ENCODE peak calls at places on chromosome 21, in six cellular contexts. X is stimulated activated CD8-positive, alpha-beta memory T cell treated with anti-CD3 and anti-CD28 coated beads, Interleukin-4, amount 100 ng/mL, for 24 hours; N is activated CD4-positive, alpha-beta T cell treated with anti-CD3 and anti-CD28 coated beads for 48 hours; S is H4; F is RWPE1; C is HepG2. G is an unnamed sample.
A peak's percentile ranks its signal among the peaks of the same experiment; 100 is the strongest.

GRCh38 chr21:25688284-25689035 is 46.2 kb downstream of the ATP5PF start:
- DNase-seq in X (no peak), N (no peak), S (no peak), F (no peak), C (no peak), G (no peak)

GRCh38 chr21:28601708-28602107 is 391.0 kb downstream of the LTN1 start:
- DNase-seq in X (no peak), N (no peak), S (no peak), F (no peak), C (no peak), G (no peak)

GRCh38 chr21:42678618-42679295 is 25.3 kb downstream of the PDE9A start:
- DNase-seq in X (no peak), N (no peak), S (no peak), F (no peak), C (no peak), G (no peak)

GRCh38 chr21:43353282-43354010 is 73.5 kb downstream of the SIK1 start:
- DNase-seq in X (no peak), N (no peak), S (no peak), F (no peak), C (no peak), G (no peak)

GRCh38 chr21:17495680-17496079 is 17.2 kb upstream of the CXADR start:
- DNase-seq in X (no peak), N (no peak), S (no peak), F (no peak), C (peak; percentile 71), G (no peak)

GRCh38 chr21:46455575-46456385 is 2.9 kb upstream of the DIP2A start:
- DNase-seq in X (no peak), N (no peak), S (peak; percentile 38), F (peak; percentile 33), C (no peak), G (no peak)

GRCh38 chr21:32812035-32812434 is 40.5 kb upstream of the PAXBP1 start:
- DNase-seq in X (no peak), N (no peak), S (no peak), F (no peak), C (no peak), G (no peak)

GRCh38 chr21:37560385-37560784 is 193.8 kb downstream of the DYRK1A start:
- DNase-seq in X (no peak), N (no peak), S (no peak), F (no peak), C (no peak), G (no peak)

GRCh38 chr21:35350965-35351364 is 301.9 kb upstream of the RUNX1 start:
- DNase-seq in X (no peak), N (no peak), S (no peak), F (no peak), C (no peak), G (no peak)

GRCh38 chr21:38266732-38267131 is 9.9 kb downstream of the KCNJ15 start:
- DNase-seq in X (no peak), N (no peak), S (no peak), F (peak; percentile 35), C (no peak), G (no peak)

GRCh38 chr21:33350676-33351075 is 25.9 kb downstream of the IFNAR1 start:
- DNase-seq in X (no peak), N (no peak), S (no peak), F (no peak), C (no peak), G (no peak)

GRCh38 chr21:46255166-46255565 is 26.6 kb upstream of the LSS start:
- DNase-seq in X (no peak), N (no peak), S (no peak), F (no peak), C (no peak), G (no peak)

GRCh38 chr21:41744028-41744940 is 22.6 kb downstream of the RIPK4 start:
- DNase-seq in X (no peak), N (no peak), S (no peak), F (no peak), C (no peak), G (no peak)

GRCh38 chr21:42751866-42752265 is 98.4 kb downstream of the PDE9A start:
- DNase-seq in X (no peak), N (no peak), S (no peak), F (no peak), C (no peak), G (no peak)

GRCh38 chr21:31173881-31174555 is 135.7 kb upstream of the KRTAP19-8 start:
- DNase-seq in X (no peak), N (peak; percentile 75), S (no peak), F (no peak), C (no peak), G (no peak)

GRCh38 chr21:42437786-42438185 is 34.1 kb downstream of the UBASH3A start:
- DNase-seq in X (no peak), N (no peak), S (no peak), F (no peak), C (no peak), G (no peak)

GRCh38 chr21:44991538-44992483 is 52.0 kb downstream of the SLX9 start:
- DNase-seq in X (no peak), N (no peak), S (no peak), F (no peak), C (no peak), G (no peak)

GRCh38 chr21:44427241-44428120 is 27.8 kb upstream of the LRRC3 start:
- DNase-seq in X (no peak), N (no peak), S (no peak), F (no peak), C (no peak), G (no peak)

GRCh38 chr21:44449473-44450363 is 5.6 kb upstream of the LRRC3 start:
- DNase-seq in X (no peak), N (no peak), S (no peak), F (no peak), C (no peak), G (no peak)

GRCh38 chr21:26394341-26394740 is 178.7 kb downstream of the CYYR1 start:
- DNase-seq in X (no peak), N (no peak), S (no peak), F (no peak), C (no peak), G (no peak)

GRCh38 chr21:29896884-29897283 is 42.9 kb downstream of the GRIK1 start:
- DNase-seq in X (no peak), N (no peak), S (no peak), F (no peak), C (no peak), G (no peak)

GRCh38 chr21:39118604-39119215 is 64.5 kb downstream of the PSMG1 start:
- DNase-seq in X (no peak), N (no peak), S (no peak), F (no peak), C (no peak), G (no peak)

G was measured in stimulated activated naive CD8-positive, alpha-beta T cell treated with anti-CD3 and anti-CD28 coated beads, Interleukin-15, Interleukin-2, amounts not matched to agents 100 U/mL and 50 U/mL, for 24 hours.